ENCODE peak calls at places on chromosomes 6 and 20, in four cellular contexts. W, H, S and B are unnamed samples.

GRCh38 chr6:97292671-97293070 is 9.7 kb upstream of the MMS22L start:
- DNase-seq in S (no peak), W (no peak), H (no peak), B (peak; percentile 10)

GRCh38 chr6:106199998-106200397 is 113.9 kb downstream of the PRDM1 start:
- DNase-seq in S (peak; percentile 78), H (peak; percentile 77), W (no peak), B (peak; percentile 95)

GRCh38 chr6:168355716-168356522 is 36.3 kb upstream of the DACT2 start:
- DNase-seq in W (no peak), S (peak; percentile 62), H (peak; percentile 14), B (peak; percentile 16)

GRCh38 chr20:879626-880025 is 36.5 kb downstream of the ANGPT4 start:
- DNase-seq in W (no peak), H (no peak), S (no peak), B (no peak)

GRCh38 chr20:6660441-6660840 is 107.0 kb upstream of the BMP2 start:
- DNase-seq in H (no peak), S (no peak), W (no peak), B (no peak)

GRCh38 chr6:86010915-86011786 is 368.5 kb upstream of the SYNCRIP start:
- DNase-seq in W (no peak), H (no peak), S (no peak), B (no peak)

GRCh38 chr6:44558315-44559227 is 171.1 kb downstream of the CDC5L start:
- DNase-seq in H (no peak), S (no peak), W (no peak), B (no peak)

GRCh38 chr20:45311589-45312211 is 3.6 kb upstream of the MATN4 start:
- DNase-seq in S (peak; percentile 83), W (no peak), H (peak; percentile 36), B (peak; percentile 33)

GRCh38 chr6:116215414-116215813 is 38.5 kb downstream of the TSPYL4 start:
- DNase-seq in S (no peak), W (no peak), H (no peak), B (peak; percentile 59)

GRCh38 chr20:48818481-48818987 is 9.3 kb downstream of the PREX1 start:
- DNase-seq in S (no peak), H (no peak), W (no peak), B (no peak)

GRCh38 chr6:51462896-51463679 is 624.3 kb downstream of the PKHD1 start:
- DNase-seq in S (no peak), H (no peak), W (no peak), B (no peak)

GRCh38 chr6:127420558-127420957 is 38.6 kb downstream of the KIAA0408 start:
- DNase-seq in H (peak; percentile 90), W (peak; percentile 88), S (peak; percentile 92), B (peak; percentile 92)

GRCh38 chr6:32153252-32153834 is 598 bp upstream of the PPT2 start:
- DNase-seq in S (no peak), W (no peak), H (no peak), B (peak; percentile 21)

GRCh38 chr6:104326173-104327001 is 533.3 kb downstream of the HACE1 start:
- DNase-seq in H (peak; percentile 94), W (peak; percentile 0), S (peak; percentile 61), B (peak; percentile 53)

GRCh38 chr6:159959976-159960384 is 8.9 kb upstream of the IGF2R start:
- DNase-seq in S (no peak), W (no peak), H (peak; percentile 66), B (no peak)

GRCh38 chr6:113011803-113012202 is 664.7 kb downstream of the RFPL4B start:
- DNase-seq in H (no peak), W (no peak), S (peak; percentile 23), B (peak; percentile 86)

GRCh38 chr20:3805594-3806264 is 9.6 kb downstream of the CDC25B start:
- DNase-seq in H (peak; percentile 27), S (peak; percentile 39), W (no peak), B (peak; percentile 59)

GRCh38 chr6:55882731-55883595 is 7.6 kb upstream of the BMP5 start:
- DNase-seq in H (no peak), S (peak; percentile 5), W (peak; percentile 65), B (peak; percentile 93)